ENCODE peak calls at places on chromosomes 13 and 19, in seven cellular contexts. One of them, this sample, is unnamed.

GRCh38 chr13:80083516-80084085 is 257.3 kb downstream of the SPRY2 start:
- DNase-seq in ureter: no peak
- DNase-seq in body of pancreas: no peak
- DNase-seq in NCI-H2081: peak; percentile 24
- DNase-seq in KBM-7: no peak
- DNase-seq in HFFc6: peak; percentile 5
- DNase-seq in AG08396: peak; percentile 5
- DNase-seq in this sample: no peak

GRCh38 chr13:112032186-112032835 is 34.6 kb upstream of the SOX1 start:
- DNase-seq in ureter: no peak
- DNase-seq in body of pancreas: peak; percentile 82
- DNase-seq in KBM-7: no peak
- DNase-seq in NCI-H2081: peak; percentile 35
- DNase-seq in AG08396: no peak
- DNase-seq in HFFc6: peak; percentile 25
- DNase-seq in this sample: no peak

GRCh38 chr19:1752009-1752756 is 1.1 kb upstream of the ONECUT3 start:
- DNase-seq in HFFc6: no peak
- DNase-seq in NCI-H2081: no peak
- DNase-seq in KBM-7: peak; percentile 53
- DNase-seq in body of pancreas: no peak
- DNase-seq in AG08396: no peak
- DNase-seq in ureter: no peak
- DNase-seq in this sample: no peak

GRCh38 chr19:42032428-42032827 is 37.6 kb downstream of the GRIK5 start:
- DNase-seq in NCI-H2081: peak; percentile 86
- DNase-seq in AG08396: no peak
- DNase-seq in HFFc6: no peak
- DNase-seq in KBM-7: no peak
- DNase-seq in body of pancreas: no peak
- DNase-seq in ureter: no peak
- DNase-seq in this sample: no peak

GRCh38 chr19:58586131-58586765 is 13.1 kb upstream of the MZF1 start:
- DNase-seq in NCI-H2081: no peak
- DNase-seq in AG08396: no peak
- DNase-seq in HFFc6: no peak
- DNase-seq in ureter: no peak
- DNase-seq in KBM-7: no peak
- DNase-seq in body of pancreas: no peak
- DNase-seq in this sample: no peak

GRCh38 chr13:113562085-113562749 is 22.3 kb upstream of the TFDP1 start:
- DNase-seq in NCI-H2081: peak; percentile 76
- DNase-seq in ureter: peak; percentile 69
- DNase-seq in HFFc6: peak; percentile 67
- DNase-seq in body of pancreas: peak; percentile 54
- DNase-seq in KBM-7: peak; percentile 81
- DNase-seq in AG08396: peak; percentile 90
- DNase-seq in this sample: peak; percentile 40

GRCh38 chr13:33184131-33184485 is 101.4 kb downstream of the STARD13 start:
- DNase-seq in HFFc6: no peak
- DNase-seq in NCI-H2081: no peak
- DNase-seq in body of pancreas: no peak
- DNase-seq in AG08396: no peak
- DNase-seq in KBM-7: no peak
- DNase-seq in ureter: no peak
- DNase-seq in this sample: no peak

GRCh38 chr19:32333227-32333626 is 12.2 kb upstream of the ZNF507 start:
- DNase-seq in AG08396: no peak
- DNase-seq in ureter: no peak
- DNase-seq in KBM-7: no peak
- DNase-seq in NCI-H2081: no peak
- DNase-seq in HFFc6: no peak
- DNase-seq in body of pancreas: no peak
- DNase-seq in this sample: no peak

GRCh38 chr13:25608181-25608580 is 236.4 kb downstream of the ATP8A2 start:
- DNase-seq in HFFc6: no peak
- DNase-seq in KBM-7: no peak
- DNase-seq in AG08396: no peak
- DNase-seq in ureter: no peak
- DNase-seq in body of pancreas: no peak
- DNase-seq in NCI-H2081: peak; percentile 83
- DNase-seq in this sample: no peak

This sample was measured in A549.